ENCODE peak calls at places on chromosomes 11 and 22, in four cellular contexts. R is memory B cell; N is stimulated activated CD4-positive, alpha-beta T cell treated with anti-CD3 and anti-CD28 coated beads, Interleukin-12 subunit alpha, Interleukin-12 subunit beta, amount 100 ng/mL, for 4 hours; T is NCI-H1694 treated with DMSO at 0.1 percent for 48 hours. P is an unnamed sample.

GRCh38 chr11:73326929-73327811 is 19.1 kb downstream of the ARHGEF17 start:
- DNase-seq in R (no peak), N (no peak), T (no peak), P (no peak)

GRCh38 chr22:35617137-35617755 is at the start of gene MB:
- DNase-seq in R (no peak), N (no peak), T (no peak), P (no peak)

GRCh38 chr22:48473202-48473601 is 1354.5 kb downstream of the BRD1 start:
- DNase-seq in R (no peak), N (no peak), T (no peak), P (no peak)

GRCh38 chr11:3962406-3962840 is 107.0 kb downstream of the STIM1 start:
- DNase-seq in R (no peak), N (no peak), T (no peak), P (no peak)

GRCh38 chr22:37870273-37870672 is 21.1 kb downstream of the EIF3L start:
- DNase-seq in R (no peak), N (no peak), T (peak), P (no peak)

GRCh38 chr11:115682101-115682500 is 177.9 kb upstream of the CADM1 start:
- DNase-seq in R (no peak), N (no peak), T (no peak), P (no peak)

GRCh38 chr11:8267831-8268529 is 4.3 kb upstream of the LMO1 start:
- DNase-seq in R (peak), N (peak), T (peak), P (no peak)

GRCh38 chr11:66718320-66718971 is 10.6 kb downstream of the SPTBN2 start:
- DNase-seq in R (no peak), N (no peak), T (no peak), P (no peak)

GRCh38 chr11:108199446-108200321 is 22.8 kb downstream of the NPAT start:
- DNase-seq in R (no peak), N (peak), T (no peak), P (no peak)

GRCh38 chr11:100681064-100681502 is 6.0 kb upstream of the ARHGAP42 start:
- DNase-seq in R (peak), N (no peak), T (no peak), P (no peak)

GRCh38 chr11:75107187-75107586 is 10.5 kb upstream of the OR2AT4 start:
- DNase-seq in R (no peak), N (no peak), T (no peak), P (no peak)

GRCh38 chr22:36461665-36462474 is 19.6 kb downstream of the TXN2 start:
- DNase-seq in R (no peak), N (no peak), T (no peak), P (peak)

GRCh38 chr22:19287076-19287724 is 4.3 kb downstream of the CLTCL1 start:
- DNase-seq in R (no peak), N (no peak), T (peak), P (no peak)

GRCh38 chr11:109480251-109480650 is 58.3 kb downstream of the C11orf87 start:
- DNase-seq in R (no peak), N (no peak), T (no peak), P (no peak)

GRCh38 chr11:76172583-76172982 is 33.7 kb downstream of the WNT11 start:
- DNase-seq in R (no peak), N (no peak), T (peak), P (no peak)

GRCh38 chr11:66068154-66068821 is 1.8 kb upstream of the PACS1 start:
- DNase-seq in R (peak), N (peak), T (peak), P (peak)

GRCh38 chr11:37907461-37908223 is 1309.6 kb upstream of the RAG2 start:
- DNase-seq in R (no peak), N (no peak), T (no peak), P (no peak)

GRCh38 chr22:47621253-47621652 is 858.8 kb downstream of the TBC1D22A start:
- DNase-seq in R (no peak), N (no peak), T (no peak), P (no peak)

GRCh38 chr22:20783844-20784723 is 10.2 kb downstream of the SERPIND1 start:
- DNase-seq in R (peak), N (peak), T (peak), P (no peak)

GRCh38 chr11:15157181-15157580 is 42.5 kb downstream of the INSC start:
- DNase-seq in R (no peak), N (no peak), T (no peak), P (no peak)

P was measured in progenitor cell of endocrine pancreas.